ENCODE peak calls at places on chromosomes 16 and 17, in six cellular contexts. B is GM23248, X is K562, S is colonic mucosa, W is SK-N-SH, C is trophoblast cell. R is an unnamed sample.
A peak's percentile ranks its signal among the peaks of the same experiment; 100 is the strongest.

GRCh38 chr17:76426853-76427252 is 26.1 kb downstream of the UBE2O start:
- DNase-seq in C (no peak), X (no peak), B (no peak), S (no peak), W (no peak), R (no peak)

GRCh38 chr17:12856451-12856850 is 67.2 kb downstream of the ARHGAP44 start:
- DNase-seq in C (no peak), B (no peak), S (no peak), W (no peak), X (no peak), R (no peak)

GRCh38 chr17:19900809-19901208 is 33.1 kb upstream of the ULK2 start:
- DNase-seq in B (no peak), C (no peak), X (no peak), S (no peak), W (no peak), R (no peak)

GRCh38 chr16:85350973-85351372 is 238.7 kb upstream of the CIBAR2 start:
- DNase-seq in W (peak; percentile 88), B (peak; percentile 93), X (no peak), C (no peak), S (peak; percentile 95), R (no peak)

GRCh38 chr17:19812407-19812806 is 55.3 kb downstream of the ULK2 start:
- DNase-seq in S (no peak), W (no peak), C (no peak), X (no peak), B (peak; percentile 23), R (peak; percentile 59)

GRCh38 chr17:69592692-69593350 is 178.3 kb downstream of the MAP2K6 start:
- DNase-seq in X (no peak), C (peak; percentile 38), W (no peak), S (no peak), B (peak; percentile 63), R (no peak)

GRCh38 chr16:53912155-53912554 is 208.2 kb downstream of the FTO start:
- DNase-seq in X (no peak), B (no peak), S (no peak), C (peak; percentile 32), W (no peak), R (no peak)

GRCh38 chr17:43673516-43674323 is 12.0 kb upstream of the MEOX1 start:
- DNase-seq in W (peak; percentile 79), X (peak; percentile 72), C (peak; percentile 67), B (peak; percentile 75), S (peak; percentile 81), R (peak; percentile 95)

GRCh38 chr16:9849697-9850245 is 332.5 kb downstream of the GRIN2A start:
- DNase-seq in X (no peak), S (no peak), B (no peak), C (no peak), W (no peak), R (no peak)

GRCh38 chr17:68565656-68566055 is 35.5 kb downstream of the FAM20A start:
- DNase-seq in S (no peak), X (no peak), B (no peak), C (no peak), W (no peak), R (peak; percentile 18)

GRCh38 chr17:44214896-44215295 is 4.6 kb downstream of the UBTF start:
- DNase-seq in S (no peak), X (no peak), B (no peak), W (no peak), C (no peak), R (no peak)

GRCh38 chr16:661184-661821 is 6.6 kb upstream of the RHOT2 start:
- DNase-seq in X (no peak), S (no peak), W (no peak), C (no peak), B (no peak), R (no peak)
- H3K4me3 ChIP-seq in X (peak overlapping the region; percentile 20), S (no peak overlapping the region), W (no peak overlapping the region), C (no peak overlapping the region), B (no peak overlapping the region), R (no peak overlapping the region)

DNA sequence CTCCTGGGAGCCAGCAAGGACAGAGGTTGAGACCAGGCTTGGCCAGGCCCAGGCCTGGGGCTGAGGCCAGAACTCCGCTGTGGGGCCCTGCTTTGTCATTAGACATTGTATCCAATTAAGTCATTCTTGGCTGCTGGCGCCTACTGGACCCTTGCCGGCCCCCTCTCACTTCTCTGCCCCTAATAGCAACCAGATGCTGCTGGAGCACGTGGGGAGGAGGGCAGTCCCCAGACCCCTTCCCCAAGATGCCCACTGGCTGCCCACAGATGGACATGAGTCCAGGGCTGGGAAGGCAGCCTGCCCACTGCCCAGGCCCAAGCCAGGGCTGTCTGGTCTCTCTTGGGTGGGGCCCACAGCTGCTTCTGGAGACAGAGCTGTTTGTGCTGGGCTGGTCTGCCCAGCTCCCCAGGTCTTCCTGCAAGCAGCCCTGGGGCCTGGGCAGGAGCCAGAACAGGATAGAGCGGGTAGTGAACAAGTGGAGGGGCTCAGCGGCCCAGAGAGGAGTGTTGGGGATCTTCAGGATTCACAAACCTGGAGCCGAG is 7.8 kb downstream of the PLXDC1 start:
- DNase-seq in S (peak; percentile 30), B (peak; percentile 22), X (no peak), W (peak; percentile 74), C (no peak), R (no peak)
- H3K27ac ChIP-seq in S (no peak overlapping the region), B (peak overlapping the region; percentile 22), X (no peak overlapping the region), W (no peak overlapping the region), C (no peak overlapping the region), R (no peak overlapping the region)

GRCh38 chr16:3609895-3610697 is 1.3 kb downstream of the SLX4 start:
- DNase-seq in C (no peak), B (peak; percentile 15), W (no peak), S (no peak), X (no peak), R (no peak)

GRCh38 chr16:3610698-3611144 is 685 bp downstream of the SLX4 start:
- DNase-seq in S (no peak), C (no peak), W (no peak), B (peak; percentile 48), X (no peak), R (no peak)

GRCh38 chr16:3608069-3608468 is 3.3 kb downstream of the SLX4 start:
- DNase-seq in X (no peak), B (no peak), C (no peak), S (no peak), W (no peak), R (no peak)

GRCh38 chr16:3611145-3611977 is at the start of gene SLX4:
- DNase-seq in B (peak; percentile 97), C (peak; percentile 92), X (peak; percentile 100), W (peak; percentile 100), S (peak; percentile 89), R (peak; percentile 95)

DNA sequence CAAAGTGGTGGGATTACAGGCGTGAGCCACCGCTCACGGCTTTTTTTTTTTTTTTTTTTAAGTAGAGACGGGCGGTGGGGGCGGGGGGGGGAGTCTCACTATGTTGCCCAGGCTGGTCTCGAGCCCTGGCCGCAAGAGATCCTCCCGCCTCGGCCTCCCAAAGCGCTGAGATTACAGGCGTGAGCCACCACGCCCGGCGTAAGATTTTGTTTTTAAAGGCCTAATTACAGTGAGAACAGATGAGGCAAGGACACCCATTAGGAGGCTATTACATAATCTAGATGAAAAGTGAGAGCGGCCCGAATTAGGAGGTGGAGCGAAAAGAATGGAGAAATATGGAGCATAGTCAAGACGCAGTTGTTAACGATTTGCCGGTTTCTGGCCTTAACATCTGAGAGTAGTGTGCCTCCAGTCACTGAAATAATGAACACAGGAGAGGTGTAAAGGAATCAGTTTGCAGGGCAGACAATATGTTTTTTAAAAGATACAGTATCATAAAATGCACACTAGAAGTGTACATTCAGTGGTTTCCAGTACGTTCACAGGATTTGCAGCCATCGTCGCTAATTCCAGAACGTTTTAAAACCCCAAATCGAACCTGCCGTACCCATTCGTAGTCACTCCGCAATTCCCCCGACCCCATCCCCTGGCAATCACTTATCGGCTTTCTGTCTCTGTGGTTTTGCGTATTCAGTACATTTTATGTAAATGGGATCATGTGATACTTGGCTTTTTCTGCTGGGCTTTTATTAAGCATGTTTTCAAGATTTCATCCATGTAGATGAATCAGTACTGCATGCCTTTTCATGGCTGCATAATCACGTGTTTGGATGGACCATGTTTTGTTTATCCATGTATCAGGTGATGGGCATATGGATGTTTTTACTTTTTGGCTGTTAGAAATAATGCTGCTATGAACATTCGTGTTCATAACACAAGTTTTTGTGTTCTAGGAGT is 1.4 kb upstream of the SLX4 start:
- DNase-seq in C (no peak), S (no peak), X (peak; percentile 9), B (peak; percentile 26), W (no peak), R (no peak)
- H3K9ac ChIP-seq in C (no peak overlapping the region), S (no peak overlapping the region), X (peak overlapping the region; percentile 85), B (peak overlapping the region; percentile 82), W (peak overlapping the region; percentile 86), R (peak overlapping the region; percentile 3)

GRCh38 chr16:67459858-67460144 is 21.2 kb downstream of the ATP6V0D1 start:
- DNase-seq in B (no peak), X (no peak), S (no peak), W (no peak), C (no peak), R (no peak)
- H3K4me3 ChIP-seq in B (no peak overlapping the region), X (no peak overlapping the region), S (no peak overlapping the region), W (no peak overlapping the region), C (no peak overlapping the region), R (no peak overlapping the region)

DNA sequence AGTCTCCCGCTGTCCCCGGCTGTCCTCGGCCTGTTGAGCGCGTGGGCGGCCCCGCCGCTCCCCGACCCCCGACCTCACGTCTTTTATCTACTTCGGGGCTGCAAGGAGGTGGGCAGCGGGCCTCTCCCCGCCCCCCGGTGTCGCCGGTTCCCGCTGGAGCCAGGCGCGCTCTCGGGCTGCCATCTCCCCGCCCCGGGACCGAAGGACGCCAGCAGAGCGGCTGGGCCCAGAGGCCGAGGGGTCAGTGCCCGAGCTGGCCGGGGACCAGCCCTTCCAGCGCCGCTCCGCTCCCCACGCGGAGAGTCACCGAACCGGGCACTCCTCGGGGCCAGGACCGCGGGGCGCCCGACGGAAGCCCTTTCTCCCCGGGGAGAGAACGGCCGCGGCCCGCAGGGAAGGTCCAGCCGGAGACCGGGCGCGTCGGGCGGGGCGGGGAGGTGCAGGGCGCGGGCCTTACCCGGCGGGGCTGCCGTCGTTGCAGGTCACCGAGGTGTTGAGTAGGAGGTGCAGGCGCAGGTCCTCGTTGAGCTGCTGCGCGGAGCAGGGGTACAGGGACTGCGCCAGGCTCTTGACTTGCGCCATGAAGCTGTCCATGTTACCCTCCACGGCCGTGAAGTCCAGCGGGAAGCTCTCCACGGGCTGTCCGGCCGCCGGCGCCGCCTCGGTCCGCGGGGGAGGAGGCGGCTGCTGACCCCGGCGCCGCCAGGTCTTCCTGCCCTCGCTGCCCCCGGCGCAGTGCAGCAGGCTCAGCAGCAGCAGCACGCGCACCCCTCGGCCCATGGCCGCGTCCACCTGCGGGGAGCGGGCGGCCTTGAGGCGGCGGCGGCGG is 643 bp downstream of the NOTUM start:
- DNase-seq in B (no peak), W (no peak), C (no peak), X (peak; percentile 40), S (no peak), R (peak; percentile 84)
- H3K27ac ChIP-seq in B (no peak overlapping the region), W (no peak overlapping the region), C (no peak overlapping the region), X (peak overlapping the region; percentile 68), S (no peak overlapping the region), R (no peak overlapping the region)

GRCh38 chr17:45771473-45771959 is 12.6 kb upstream of the CRHR1 start:
- DNase-seq in C (no peak), B (no peak), W (no peak), S (no peak), X (no peak), R (peak; percentile 87)
- H3K9ac ChIP-seq in C (no peak overlapping the region), B (no peak overlapping the region), W (no peak overlapping the region), S (no peak overlapping the region), X (no peak overlapping the region), R (no peak overlapping the region)

GRCh38 chr17:6775871-6776405 is at the start of gene FBXO39:
- DNase-seq in W (no peak), S (no peak), X (no peak), B (peak; percentile 45), C (no peak), R (peak; percentile 87)
- H3K4me3 ChIP-seq in W (no peak within 1 kb of the TSS), S (no peak within 1 kb of the TSS), X (no peak within 1 kb of the TSS), B (peak within 1 kb of the TSS; percentile 62), C (no peak within 1 kb of the TSS), R (peak within 1 kb of the TSS; percentile 65)

GRCh38 chr17:10752696-10753095 is 22.9 kb upstream of the TMEM220 start:
- DNase-seq in X (peak; percentile 8), B (no peak), S (no peak), C (no peak), W (no peak), R (no peak)
- H3K27ac ChIP-seq in X (no peak overlapping the region), B (no peak overlapping the region), S (no peak overlapping the region), C (no peak overlapping the region), W (peak overlapping the region; percentile 30), R (no peak overlapping the region)

R was measured in endodermal cell.